ENCODE peak calls at places on chromosomes 4 and X, in four cellular contexts. One of them, this sample, is unnamed.

GRCh38 chr4:108081251-108081650 is 87.5 kb downstream of the LEF1 start:
- DNase-seq in H1: no peak
- DNase-seq in SK-N-SH: no peak
- DNase-seq in WTC11: no peak
- DNase-seq in this sample: no peak

GRCh38 chr4:87567191-87567590 is 38.0 kb upstream of the SPARCL1 start:
- DNase-seq in WTC11: no peak
- DNase-seq in SK-N-SH: no peak
- DNase-seq in H1: no peak
- DNase-seq in this sample: no peak

GRCh38 chr4:133694416-133694815 is 507.2 kb downstream of the PABPC4L start:
- DNase-seq in WTC11: no peak
- DNase-seq in H1: no peak
- DNase-seq in SK-N-SH: no peak
- DNase-seq in this sample: no peak

GRCh38 chr4:162952232-162952631 is 214.5 kb downstream of the NAF1 start:
- DNase-seq in H1: no peak
- DNase-seq in SK-N-SH: no peak
- DNase-seq in WTC11: no peak
- DNase-seq in this sample: no peak

GRCh38 chrX:107935664-107936433 is 46.3 kb downstream of the TEX13B start:
- DNase-seq in WTC11: peak
- DNase-seq in SK-N-SH: no peak
- DNase-seq in H1: no peak
- DNase-seq in this sample: no peak

GRCh38 chr4:146495277-146495676 is 26.5 kb downstream of the SLC10A7 start:
- DNase-seq in WTC11: no peak
- DNase-seq in SK-N-SH: no peak
- DNase-seq in H1: no peak
- DNase-seq in this sample: no peak

GRCh38 chr4:153465583-153465921 is 608 bp upstream of the TMEM131L start:
- DNase-seq in H1: no peak
- DNase-seq in WTC11: peak
- DNase-seq in SK-N-SH: peak
- DNase-seq in this sample: peak

GRCh38 chrX:130085551-130085986 is 24.7 kb downstream of the ELF4 start:
- DNase-seq in H1: no peak
- DNase-seq in WTC11: no peak
- DNase-seq in SK-N-SH: no peak
- DNase-seq in this sample: no peak

GRCh38 chr4:84474107-84474506 is 25.0 kb downstream of the NKX6-1 start:
- DNase-seq in WTC11: no peak
- DNase-seq in SK-N-SH: no peak
- DNase-seq in H1: no peak
- DNase-seq in this sample: no peak

GRCh38 chr4:106201373-106201772 is 114.6 kb downstream of the TBCK start:
- DNase-seq in H1: no peak
- DNase-seq in WTC11: no peak
- DNase-seq in SK-N-SH: peak
- DNase-seq in this sample: peak

DNA sequence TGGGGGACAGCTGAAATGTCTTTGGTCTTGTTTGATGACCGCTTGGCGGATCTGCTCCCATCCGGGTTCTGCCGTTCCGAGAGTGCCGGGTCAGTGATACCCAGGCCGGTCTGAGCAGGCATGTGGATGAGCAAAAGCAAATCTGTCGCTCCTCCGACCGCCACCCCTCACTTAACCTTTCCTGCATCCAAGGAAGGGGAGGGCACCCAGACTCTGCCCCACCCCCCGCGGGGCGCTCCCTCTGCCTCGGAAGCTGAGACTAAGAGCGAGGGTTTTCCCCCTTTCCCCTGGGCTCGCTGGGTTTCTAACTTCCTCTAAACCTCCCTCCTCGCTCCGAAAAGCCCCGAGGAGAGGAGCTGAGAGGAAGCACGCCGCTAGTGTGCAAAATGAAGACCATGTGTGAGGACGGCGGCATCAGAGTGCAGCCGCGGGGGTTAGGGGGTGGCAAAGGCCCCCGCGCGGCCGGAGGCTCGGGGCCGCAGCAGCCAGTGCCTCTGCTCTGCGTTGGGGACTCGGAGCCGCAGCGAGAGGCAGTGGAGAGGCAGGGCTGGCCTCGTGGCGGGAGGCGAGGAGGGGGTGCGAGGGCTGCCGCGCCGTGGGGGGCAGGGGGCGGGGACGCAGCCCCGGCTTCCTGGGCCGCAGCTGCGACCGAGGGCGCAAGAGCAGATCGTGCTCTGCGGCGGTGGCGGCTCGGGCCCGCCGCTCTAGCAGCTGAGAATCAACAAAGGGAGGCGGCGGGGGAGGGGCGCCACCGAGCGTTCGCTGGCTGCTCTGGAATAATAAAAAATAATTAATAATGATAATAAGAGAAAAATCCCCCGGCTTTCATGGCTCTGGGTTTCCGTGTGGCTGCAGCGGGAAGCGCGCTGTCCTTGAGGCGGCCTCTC is 55.8 kb upstream of the BCOR start:
- DNase-seq in H1: no peak
- DNase-seq in WTC11: peak
- DNase-seq in SK-N-SH: peak
- DNase-seq in this sample: peak
- TF ChIP-seq TEAD4 in H1: no peak
- TF ChIP-seq TEAD4 in WTC11: no peak
- TF ChIP-seq TEAD4 in SK-N-SH: no peak
- TF ChIP-seq TEAD4 in this sample: no peak

GRCh38 chrX:147537172-147537571 is 374.5 kb upstream of the FMR1 start:
- DNase-seq in WTC11: no peak
- DNase-seq in H1: no peak
- DNase-seq in SK-N-SH: no peak
- DNase-seq in this sample: no peak

DNA sequence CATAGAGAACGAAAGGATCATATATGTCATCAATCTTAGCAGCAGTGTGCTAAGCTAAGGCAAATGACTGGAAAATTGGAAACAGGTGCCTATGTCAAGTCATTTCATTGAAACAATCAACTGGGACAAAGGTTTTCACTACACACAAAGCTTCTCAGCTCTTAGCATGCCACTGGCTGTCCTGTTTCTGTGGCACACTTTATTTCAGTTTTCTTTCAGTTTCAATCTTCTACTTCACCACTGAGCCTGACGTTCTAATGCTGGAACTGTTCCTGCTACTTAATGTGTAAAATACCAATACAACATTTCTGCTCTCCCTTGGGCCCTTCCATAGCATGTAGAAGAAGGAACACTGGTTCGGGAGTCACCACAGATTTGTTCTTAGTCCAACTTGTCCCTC is 378.3 kb upstream of the FMR1 start:
- DNase-seq in SK-N-SH: no peak
- DNase-seq in WTC11: no peak
- DNase-seq in H1: no peak
- DNase-seq in this sample: no peak
- TF ChIP-seq TEAD4 in SK-N-SH: no peak
- TF ChIP-seq TEAD4 in WTC11: no peak
- TF ChIP-seq TEAD4 in H1: no peak
- TF ChIP-seq TEAD4 in this sample: no peak

DNA sequence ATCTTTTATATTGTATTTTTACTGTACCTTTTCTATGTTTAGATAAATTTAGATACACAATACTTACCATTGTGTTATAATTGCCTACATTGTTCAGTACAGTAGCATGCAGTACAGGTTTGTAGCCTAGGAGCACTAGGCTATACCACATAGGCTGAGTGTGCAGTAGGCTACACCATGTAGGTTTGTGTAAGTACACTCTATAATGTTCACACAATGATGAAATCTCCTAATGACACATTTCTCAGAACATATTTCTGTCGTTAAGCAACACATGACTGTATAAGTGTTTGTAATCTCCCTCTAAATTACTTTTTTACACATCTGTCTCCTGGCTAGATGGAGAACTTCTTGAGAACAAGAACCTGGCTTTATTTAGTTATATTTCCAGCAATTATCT is 40.3 kb downstream of the UCHL1 start:
- DNase-seq in SK-N-SH: no peak
- DNase-seq in WTC11: no peak
- DNase-seq in H1: no peak
- DNase-seq in this sample: no peak
- TF ChIP-seq TEAD4 in SK-N-SH: no peak
- TF ChIP-seq TEAD4 in WTC11: no peak
- TF ChIP-seq TEAD4 in H1: no peak
- TF ChIP-seq TEAD4 in this sample: no peak

DNA sequence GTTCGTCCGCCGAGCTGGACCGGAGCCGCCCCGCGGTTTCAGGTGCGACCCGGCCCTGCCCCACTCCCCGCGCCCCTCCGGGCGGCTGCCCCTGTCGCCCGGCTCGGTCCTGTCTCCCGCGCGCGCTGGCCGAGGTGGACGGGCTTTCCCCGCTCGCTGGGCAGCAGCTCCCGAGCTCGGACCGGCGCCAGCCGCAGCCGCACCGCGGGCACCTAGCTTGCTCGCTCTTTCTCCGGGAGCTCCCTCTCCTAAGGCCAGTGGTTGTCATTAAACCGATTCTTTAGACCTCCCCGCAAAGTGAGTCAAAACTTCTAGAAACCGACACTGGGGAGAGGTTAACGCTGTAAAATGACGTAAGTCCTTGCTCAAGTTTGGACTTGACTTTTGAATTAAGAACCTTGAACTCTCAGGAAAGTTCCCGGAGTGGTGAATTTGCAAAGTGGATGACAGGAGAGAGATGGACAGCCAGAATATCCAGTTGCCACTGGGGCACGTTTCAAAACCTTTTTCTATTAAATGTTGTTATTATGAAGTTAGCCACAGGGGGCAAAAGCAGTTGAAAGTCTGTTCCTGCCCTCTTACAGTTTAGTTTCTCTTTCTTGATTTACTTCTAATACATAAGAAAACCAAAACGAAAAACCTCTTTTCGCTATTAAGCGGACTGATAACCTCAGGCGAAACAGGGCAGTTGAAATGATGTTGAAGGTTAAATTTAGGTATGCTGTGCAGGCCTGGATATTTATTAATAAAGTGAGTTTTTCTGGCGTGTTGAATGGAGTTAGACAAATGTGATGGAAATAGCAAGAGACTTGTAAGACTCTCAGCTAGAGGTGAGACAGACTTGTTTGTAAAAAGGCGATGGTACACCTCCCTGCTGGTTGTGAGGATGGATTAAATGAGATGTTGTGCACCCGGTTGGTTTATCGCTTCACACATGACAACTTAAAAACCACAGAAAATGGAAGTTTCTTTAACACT is 846 bp downstream of the PI4K2B start:
- DNase-seq in WTC11: peak
- DNase-seq in SK-N-SH: peak
- DNase-seq in H1: no peak
- DNase-seq in this sample: peak
- TF ChIP-seq TEAD4 in WTC11: no peak
- TF ChIP-seq TEAD4 in SK-N-SH: no peak
- TF ChIP-seq TEAD4 in H1: no peak
- TF ChIP-seq TEAD4 in this sample: no peak

GRCh38 chrX:135737361-135738071 is 24.1 kb downstream of the CT45A1 start:
- DNase-seq in SK-N-SH: no peak
- DNase-seq in WTC11: no peak
- DNase-seq in H1: no peak
- DNase-seq in this sample: no peak
- TF ChIP-seq TEAD4 in SK-N-SH: no peak
- TF ChIP-seq TEAD4 in WTC11: no peak
- TF ChIP-seq TEAD4 in H1: no peak
- TF ChIP-seq TEAD4 in this sample: no peak

DNA sequence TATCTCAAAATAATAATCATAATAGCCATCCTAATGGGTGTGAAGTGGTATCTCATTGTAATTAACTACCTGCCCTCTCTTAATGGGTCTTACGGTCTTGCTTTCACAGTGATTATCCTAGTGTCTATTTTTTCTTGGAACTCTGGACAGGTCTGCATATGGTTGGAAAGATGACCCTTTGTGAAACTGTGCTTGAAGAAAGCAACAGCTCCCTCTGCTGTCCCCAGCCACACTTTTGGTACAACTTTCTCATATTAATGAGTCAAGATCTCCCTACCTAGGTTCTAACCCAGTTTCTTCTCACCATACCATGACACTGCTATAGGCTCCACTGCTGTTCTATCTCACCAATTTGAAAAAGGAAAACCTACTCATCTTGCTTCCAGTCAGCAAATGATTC is 2.4 kb downstream of the TFDP3 start:
- DNase-seq in SK-N-SH: peak
- DNase-seq in H1: no peak
- DNase-seq in WTC11: peak
- DNase-seq in this sample: peak
- TF ChIP-seq TEAD4 in SK-N-SH: no peak
- TF ChIP-seq TEAD4 in H1: no peak
- TF ChIP-seq TEAD4 in WTC11: no peak
- TF ChIP-seq TEAD4 in this sample: no peak

GRCh38 chr4:159250751-159251325 is 148.0 kb downstream of the RAPGEF2 start:
- DNase-seq in H1: no peak
- DNase-seq in SK-N-SH: no peak
- DNase-seq in WTC11: no peak
- DNase-seq in this sample: no peak

GRCh38 chr4:159252491-159252890 is 149.6 kb downstream of the RAPGEF2 start:
- DNase-seq in WTC11: no peak
- DNase-seq in SK-N-SH: no peak
- DNase-seq in H1: no peak
- DNase-seq in this sample: no peak

DNA sequence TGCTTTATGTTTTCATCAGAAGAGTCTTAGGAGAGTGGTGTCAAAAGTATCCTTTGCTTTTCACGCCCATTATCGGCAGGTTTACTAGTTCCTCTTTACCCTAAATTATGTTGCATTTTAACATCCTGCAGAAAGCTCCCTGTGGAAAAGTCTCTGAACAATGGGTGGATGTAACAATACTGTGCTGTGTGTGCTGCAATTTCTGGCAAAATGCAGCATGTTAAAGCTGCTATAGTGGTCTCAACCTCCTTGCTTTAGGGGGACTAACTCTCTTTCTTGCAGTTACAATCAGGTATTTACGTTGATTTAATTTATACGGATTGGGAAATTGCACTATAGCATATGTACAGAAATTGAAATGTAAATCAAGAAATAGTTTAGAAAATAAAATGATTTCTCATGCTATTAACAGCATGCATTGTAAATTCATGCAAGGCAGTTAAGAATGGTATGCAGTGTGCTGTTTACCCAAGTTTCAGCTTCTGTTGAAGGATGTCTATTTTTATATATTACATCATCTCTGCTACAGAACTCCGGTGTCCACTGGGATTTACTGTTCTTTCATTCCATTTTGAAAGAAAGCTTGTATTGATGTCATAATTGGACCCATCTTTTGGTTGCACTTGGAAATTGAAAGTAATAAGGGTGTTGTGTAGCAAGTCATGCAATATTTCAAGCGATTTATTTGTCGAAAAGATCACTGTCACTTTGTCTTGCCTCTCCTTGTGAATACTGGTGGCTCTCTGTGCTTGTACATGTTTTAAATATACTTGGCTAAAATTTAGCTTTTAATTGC is 145.7 kb downstream of the RAPGEF2 start:
- DNase-seq in WTC11: no peak
- DNase-seq in H1: no peak
- DNase-seq in SK-N-SH: peak
- DNase-seq in this sample: no peak
- TF ChIP-seq TEAD4 in WTC11: no peak
- TF ChIP-seq TEAD4 in H1: no peak
- TF ChIP-seq TEAD4 in SK-N-SH: no peak
- TF ChIP-seq TEAD4 in this sample: no peak

DNA sequence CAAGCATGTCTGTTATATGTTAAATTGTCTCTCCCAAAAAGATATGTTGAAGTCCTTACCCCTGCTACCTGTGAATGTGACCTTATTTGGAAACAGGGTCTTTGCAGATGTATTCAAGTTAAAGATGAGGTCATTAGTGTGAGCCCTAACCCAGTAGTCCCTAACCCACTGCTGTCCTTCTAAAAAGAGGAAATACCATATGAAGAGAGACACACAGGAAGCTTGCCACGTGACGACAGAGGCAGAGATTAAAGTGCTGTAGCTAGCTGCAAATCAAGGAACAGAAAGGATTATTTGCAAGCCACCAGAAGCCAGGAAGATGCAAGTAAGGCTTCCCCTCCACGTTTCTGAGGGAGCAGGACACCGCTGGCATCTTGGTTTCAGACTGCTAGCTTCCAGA is 150.1 kb downstream of the HNRNPD start:
- DNase-seq in SK-N-SH: no peak
- DNase-seq in WTC11: no peak
- DNase-seq in H1: no peak
- DNase-seq in this sample: no peak
- TF ChIP-seq TEAD4 in SK-N-SH: no peak
- TF ChIP-seq TEAD4 in WTC11: no peak
- TF ChIP-seq TEAD4 in H1: no peak
- TF ChIP-seq TEAD4 in this sample: no peak